ENCODE peak calls at places on chromosomes 16 and 17, in seven cellular contexts. D is BE2C; N is A549; X is AG08396; Q is EL; T is endothelial cell; V is stimulated activated CD4-positive, alpha-beta T cell treated with anti-CD3 and anti-CD28 coated beads, Interleukin-2, amount 100 ng/mL, for 48 hours. S is an unnamed sample.

GRCh38 chr16:12027558-12027957 is 51.0 kb downstream of the SNX29 start:
- DNase-seq in Q (no peak), X (no peak), N (no peak), V (no peak), D (no peak), T (no peak), S (no peak)

GRCh38 chr17:78442648-78443128 is 64.2 kb downstream of the PGS1 start:
- DNase-seq in V (no peak), Q (no peak), D (no peak), X (peak; percentile 81), T (no peak), N (no peak), S (no peak)

GRCh38 chr16:85215478-85216120 is 103.3 kb upstream of the CIBAR2 start:
- DNase-seq in N (no peak), T (no peak), X (no peak), V (no peak), Q (no peak), D (no peak), S (no peak)

GRCh38 chr16:27305839-27306442 is 7.8 kb upstream of the IL4R start:
- DNase-seq in D (no peak), X (no peak), T (no peak), V (no peak), Q (no peak), N (no peak), S (no peak)

GRCh38 chr16:49608801-49609200 is 235.2 kb downstream of the C16orf78 start:
- DNase-seq in X (peak; percentile 55), N (no peak), D (peak; percentile 68), T (no peak), V (no peak), Q (peak; percentile 34), S (no peak)

GRCh38 chr16:81657731-81658130 is 121.4 kb upstream of the PLCG2 start:
- DNase-seq in N (no peak), X (no peak), V (no peak), Q (no peak), D (no peak), T (no peak), S (no peak)

GRCh38 chr17:50641339-50641725 is 6.7 kb downstream of the ABCC3 start:
- DNase-seq in N (no peak), Q (no peak), T (no peak), X (no peak), D (no peak), V (no peak), S (no peak)

GRCh38 chr17:2904135-2904534 is 107.9 kb downstream of the RAP1GAP2 start:
- DNase-seq in D (peak; percentile 83), V (no peak), Q (no peak), N (no peak), T (no peak), X (no peak), S (no peak)

GRCh38 chr17:61684818-61685217 is 93.8 kb upstream of the NACA2 start:
- DNase-seq in N (no peak), V (no peak), X (no peak), T (no peak), Q (no peak), D (no peak), S (no peak)

GRCh38 chr17:3972281-3972731 is 8.1 kb upstream of the ATP2A3 start:
- DNase-seq in X (no peak), T (no peak), D (no peak), N (no peak), Q (no peak), V (no peak), S (no peak)

GRCh38 chr17:34443832-34444469 is 80.9 kb upstream of the CCL1 start:
- DNase-seq in T (peak; percentile 53), N (peak; percentile 48), V (no peak), D (peak; percentile 54), Q (no peak), X (no peak), S (no peak)

GRCh38 chr17:76432712-76433336 is 20.1 kb downstream of the UBE2O start:
- DNase-seq in V (no peak), X (no peak), D (no peak), N (no peak), Q (peak; percentile 22), T (no peak), S (no peak)

GRCh38 chr17:78925662-78926555 is 722 bp upstream of the TIMP2 start:
- DNase-seq in T (peak; percentile 51), X (peak; percentile 90), Q (peak; percentile 92), N (no peak), V (no peak), D (no peak), S (no peak)

GRCh38 chr16:68031951-68032350 is 8.9 kb downstream of the DUS2 start:
- DNase-seq in X (no peak), V (no peak), Q (peak; percentile 57), T (no peak), N (no peak), D (no peak), S (no peak)

GRCh38 chr16:25063102-25063501 is 47.9 kb upstream of the ARHGAP17 start:
- DNase-seq in Q (no peak), N (no peak), V (no peak), T (no peak), X (no peak), D (no peak), S (no peak)

GRCh38 chr17:14469971-14470370 is 169.1 kb downstream of the HS3ST3B1 start:
- DNase-seq in D (no peak), Q (no peak), V (no peak), X (no peak), N (no peak), T (no peak), S (no peak)

GRCh38 chr16:75761111-75761510 is 34.8 kb upstream of the CPHXL start:
- DNase-seq in X (no peak), T (no peak), Q (peak; percentile 3), N (no peak), V (no peak), D (no peak), S (no peak)

GRCh38 chr17:4476017-4476416 is 22.7 kb upstream of the SPNS2 start:
- DNase-seq in V (no peak), Q (no peak), X (no peak), D (no peak), N (no peak), T (no peak), S (no peak)

GRCh38 chr16:77435240-77435819 is 496 bp upstream of the ADAMTS18 start:
- DNase-seq in T (peak; percentile 9), Q (no peak), X (no peak), N (no peak), D (no peak), V (no peak), S (no peak)

GRCh38 chr16:27813591-27813990 is 249.9 kb downstream of the GSG1L start:
- DNase-seq in Q (no peak), D (no peak), T (no peak), V (no peak), X (no peak), N (no peak), S (no peak)

S was measured in activated gamma-delta T cell.